ENCODE peak calls at places on chromosomes 7 and 10, in nine cellular contexts. One of them, this sample, is unnamed.

GRCh38 chr10:27893320-27894014 is 105.4 kb downstream of the ODAD2 start:
- DNase-seq in occipital lobe: no peak
- DNase-seq in nephron progenitor cell: no peak
- DNase-seq in GM03348: peak
- DNase-seq in RPMI7951: peak
- DNase-seq in astrocyte of the spinal cord: peak
- DNase-seq in Calu3: peak
- DNase-seq in AG08396: no peak
- DNase-seq in head of caudate nucleus: no peak
- DNase-seq in this sample: no peak

GRCh38 chr10:10564081-10564480 is 453.6 kb upstream of the CELF2 start:
- DNase-seq in Calu3: no peak
- DNase-seq in nephron progenitor cell: no peak
- DNase-seq in astrocyte of the spinal cord: no peak
- DNase-seq in RPMI7951: peak
- DNase-seq in head of caudate nucleus: no peak
- DNase-seq in GM03348: peak
- DNase-seq in AG08396: no peak
- DNase-seq in occipital lobe: peak
- DNase-seq in this sample: peak

GRCh38 chr10:97676770-97677581 is 10.1 kb downstream of the AVPI1 start:
- DNase-seq in occipital lobe: no peak
- DNase-seq in RPMI7951: peak
- DNase-seq in nephron progenitor cell: peak
- DNase-seq in GM03348: peak
- DNase-seq in astrocyte of the spinal cord: peak
- DNase-seq in head of caudate nucleus: peak
- DNase-seq in Calu3: peak
- DNase-seq in AG08396: peak
- DNase-seq in this sample: no peak

GRCh38 chr10:53479365-53479764 is 706.8 kb upstream of the MBL2 start:
- DNase-seq in Calu3: no peak
- DNase-seq in RPMI7951: no peak
- DNase-seq in GM03348: no peak
- DNase-seq in head of caudate nucleus: no peak
- DNase-seq in nephron progenitor cell: no peak
- DNase-seq in occipital lobe: no peak
- DNase-seq in AG08396: no peak
- DNase-seq in astrocyte of the spinal cord: no peak
- DNase-seq in this sample: no peak

GRCh38 chr10:60828489-60828852 is 50.2 kb downstream of the CDK1 start:
- DNase-seq in Calu3: no peak
- DNase-seq in astrocyte of the spinal cord: no peak
- DNase-seq in head of caudate nucleus: no peak
- DNase-seq in RPMI7951: peak
- DNase-seq in occipital lobe: no peak
- DNase-seq in GM03348: no peak
- DNase-seq in nephron progenitor cell: no peak
- DNase-seq in AG08396: no peak
- DNase-seq in this sample: no peak

GRCh38 chr7:82741493-82741892 is 297.9 kb upstream of the CACNA2D1 start:
- DNase-seq in nephron progenitor cell: no peak
- DNase-seq in astrocyte of the spinal cord: no peak
- DNase-seq in GM03348: no peak
- DNase-seq in Calu3: no peak
- DNase-seq in RPMI7951: no peak
- DNase-seq in occipital lobe: no peak
- DNase-seq in AG08396: no peak
- DNase-seq in head of caudate nucleus: no peak
- DNase-seq in this sample: no peak

GRCh38 chr7:133971658-133972057 is 155.5 kb upstream of the LRGUK start:
- DNase-seq in GM03348: no peak
- DNase-seq in Calu3: no peak
- DNase-seq in RPMI7951: no peak
- DNase-seq in head of caudate nucleus: no peak
- DNase-seq in nephron progenitor cell: no peak
- DNase-seq in AG08396: no peak
- DNase-seq in occipital lobe: no peak
- DNase-seq in astrocyte of the spinal cord: no peak
- DNase-seq in this sample: no peak

GRCh38 chr10:3720228-3721019 is 64.6 kb downstream of the KLF6 start:
- DNase-seq in GM03348: peak
- DNase-seq in Calu3: no peak
- DNase-seq in AG08396: peak
- DNase-seq in astrocyte of the spinal cord: peak
- DNase-seq in nephron progenitor cell: no peak
- DNase-seq in head of caudate nucleus: peak
- DNase-seq in occipital lobe: no peak
- DNase-seq in RPMI7951: peak
- DNase-seq in this sample: peak

GRCh38 chr10:36779238-36779846 is 346.1 kb upstream of the ANKRD30A start:
- DNase-seq in nephron progenitor cell: peak
- DNase-seq in astrocyte of the spinal cord: peak
- DNase-seq in head of caudate nucleus: no peak
- DNase-seq in GM03348: peak
- DNase-seq in AG08396: peak
- DNase-seq in RPMI7951: peak
- DNase-seq in Calu3: peak
- DNase-seq in occipital lobe: no peak
- DNase-seq in this sample: no peak

GRCh38 chr7:137127806-137128205 is 215.7 kb downstream of the PTN start:
- DNase-seq in astrocyte of the spinal cord: no peak
- DNase-seq in nephron progenitor cell: no peak
- DNase-seq in Calu3: no peak
- DNase-seq in AG08396: no peak
- DNase-seq in occipital lobe: no peak
- DNase-seq in head of caudate nucleus: no peak
- DNase-seq in RPMI7951: no peak
- DNase-seq in GM03348: no peak
- DNase-seq in this sample: no peak

GRCh38 chr7:33789871-33790270 is 115.5 kb upstream of the BMPER start:
- DNase-seq in occipital lobe: no peak
- DNase-seq in head of caudate nucleus: no peak
- DNase-seq in GM03348: no peak
- DNase-seq in astrocyte of the spinal cord: peak
- DNase-seq in RPMI7951: peak
- DNase-seq in Calu3: no peak
- DNase-seq in AG08396: no peak
- DNase-seq in nephron progenitor cell: no peak
- DNase-seq in this sample: no peak

GRCh38 chr7:2721842-2722241 is 33.8 kb downstream of the AMZ1 start:
- DNase-seq in AG08396: no peak
- DNase-seq in GM03348: no peak
- DNase-seq in astrocyte of the spinal cord: no peak
- DNase-seq in occipital lobe: no peak
- DNase-seq in nephron progenitor cell: no peak
- DNase-seq in head of caudate nucleus: no peak
- DNase-seq in RPMI7951: no peak
- DNase-seq in Calu3: no peak
- DNase-seq in this sample: no peak

GRCh38 chr10:72812798-72813430 is 80.6 kb upstream of the OIT3 start:
- DNase-seq in Calu3: no peak
- DNase-seq in nephron progenitor cell: no peak
- DNase-seq in astrocyte of the spinal cord: peak
- DNase-seq in head of caudate nucleus: no peak
- DNase-seq in RPMI7951: peak
- DNase-seq in AG08396: no peak
- DNase-seq in GM03348: peak
- DNase-seq in occipital lobe: no peak
- DNase-seq in this sample: no peak

GRCh38 chr10:3805227-3805790 is 20.3 kb upstream of the KLF6 start:
- DNase-seq in AG08396: no peak
- DNase-seq in GM03348: no peak
- DNase-seq in occipital lobe: no peak
- DNase-seq in Calu3: no peak
- DNase-seq in RPMI7951: peak
- DNase-seq in head of caudate nucleus: no peak
- DNase-seq in astrocyte of the spinal cord: peak
- DNase-seq in nephron progenitor cell: no peak
- DNase-seq in this sample: no peak

This sample was measured in suprapubic skin.